ENCODE peak calls at places on chromosomes 4 and X, in four cellular contexts. One of them, this sample, is unnamed.
A peak's percentile ranks its signal among the peaks of the same experiment; 100 is the strongest.

GRCh38 chr4:82803746-82804145 is 5.2 kb upstream of the SCD5 start:
- DNase-seq in K562: no peak
- DNase-seq in H1: no peak
- DNase-seq in GM12891: no peak
- DNase-seq in this sample: no peak

GRCh38 chrX:78237127-78237526 is 90.3 kb downstream of the CYSLTR1 start:
- DNase-seq in K562: no peak
- DNase-seq in H1: no peak
- DNase-seq in GM12891: no peak
- DNase-seq in this sample: no peak

GRCh38 chr4:27366424-27366823 is 505.8 kb downstream of the STIM2 start:
- DNase-seq in K562: no peak
- DNase-seq in H1: no peak
- DNase-seq in GM12891: no peak
- DNase-seq in this sample: no peak

GRCh38 chrX:135973025-135973547 is 702 bp downstream of the MMGT1 start:
- DNase-seq in K562: peak; percentile 12
- DNase-seq in H1: no peak
- DNase-seq in GM12891: no peak
- DNase-seq in this sample: no peak

GRCh38 chr4:107855723-107856122 is 31.0 kb downstream of the SGMS2 start:
- DNase-seq in K562: no peak
- DNase-seq in H1: no peak
- DNase-seq in GM12891: no peak
- DNase-seq in this sample: no peak

GRCh38 chr4:159075531-159075932 is 27.3 kb upstream of the RAPGEF2 start:
- DNase-seq in K562: no peak
- DNase-seq in H1: no peak
- DNase-seq in GM12891: no peak
- DNase-seq in this sample: no peak

GRCh38 chr4:156475322-156475721 is 496.3 kb downstream of the PDGFC start:
- DNase-seq in K562: no peak
- DNase-seq in H1: no peak
- DNase-seq in GM12891: no peak
- DNase-seq in this sample: no peak

GRCh38 chr4:151524610-151525009 is 115.6 kb downstream of the FHIP1A start:
- DNase-seq in K562: no peak
- DNase-seq in H1: peak; percentile 13
- DNase-seq in GM12891: no peak
- DNase-seq in this sample: no peak

GRCh38 chr4:133594246-133595207 is 445.4 kb downstream of the PCDH10 start:
- DNase-seq in K562: no peak
- DNase-seq in H1: no peak
- DNase-seq in GM12891: no peak
- DNase-seq in this sample: no peak

GRCh38 chr4:151865327-151865726 is 104.5 kb upstream of the GATB start:
- DNase-seq in K562: no peak
- DNase-seq in H1: no peak
- DNase-seq in GM12891: no peak
- DNase-seq in this sample: no peak

GRCh38 chr4:167219090-167219489 is 15.2 kb downstream of the SPOCK3 start:
- DNase-seq in K562: no peak
- DNase-seq in H1: no peak
- DNase-seq in GM12891: no peak
- DNase-seq in this sample: no peak

GRCh38 chr4:146095091-146095690 is 80.3 kb upstream of the LSM6 start:
- DNase-seq in K562: peak; percentile 46
- DNase-seq in H1: peak; percentile 5
- DNase-seq in GM12891: no peak
- DNase-seq in this sample: no peak

GRCh38 chr4:48129307-48130014 is 4.6 kb downstream of the TXK start:
- DNase-seq in K562: no peak
- DNase-seq in H1: no peak
- DNase-seq in GM12891: no peak
- DNase-seq in this sample: no peak

GRCh38 chr4:27198246-27198645 is 337.6 kb downstream of the STIM2 start:
- DNase-seq in K562: no peak
- DNase-seq in H1: no peak
- DNase-seq in GM12891: no peak
- DNase-seq in this sample: no peak

GRCh38 chr4:139903845-139904244 is 238.2 kb downstream of the MGST2 start:
- DNase-seq in K562: no peak
- DNase-seq in H1: no peak
- DNase-seq in GM12891: no peak
- DNase-seq in this sample: no peak

GRCh38 chr4:6372649-6373525 is 99.5 kb downstream of the PPP2R2C start:
- DNase-seq in K562: peak; percentile 92
- DNase-seq in H1: no peak
- DNase-seq in GM12891: peak; percentile 72
- DNase-seq in this sample: peak; percentile 67

GRCh38 chrX:11562570-11562969 is 103.2 kb downstream of the ARHGAP6 start:
- DNase-seq in K562: no peak
- DNase-seq in H1: no peak
- DNase-seq in GM12891: no peak
- DNase-seq in this sample: no peak

GRCh38 chrX:68429216-68429615 is 4.1 kb downstream of the OPHN1 start:
- DNase-seq in K562: no peak
- DNase-seq in H1: no peak
- DNase-seq in GM12891: no peak
- DNase-seq in this sample: no peak

GRCh38 chr4:145819246-145820181 is 119.1 kb downstream of the ZNF827 start:
- DNase-seq in K562: no peak
- DNase-seq in H1: no peak
- DNase-seq in GM12891: no peak
- DNase-seq in this sample: no peak

GRCh38 chrX:15816886-15817285 is 26.6 kb downstream of the ZRSR2 start:
- DNase-seq in K562: no peak
- DNase-seq in H1: no peak
- DNase-seq in GM12891: no peak
- DNase-seq in this sample: no peak

GRCh38 chrX:132676102-132676501 is 187.3 kb upstream of the MBNL3 start:
- DNase-seq in K562: no peak
- DNase-seq in H1: no peak
- DNase-seq in GM12891: no peak
- DNase-seq in this sample: no peak

GRCh38 chr4:109302366-109303140 is at the start of gene COL25A1:
- DNase-seq in K562: no peak
- DNase-seq in H1: peak; percentile 88
- DNase-seq in GM12891: peak; percentile 11
- DNase-seq in this sample: peak; percentile 8

GRCh38 chrX:97119474-97120109 is 235.9 kb downstream of the RPA4 start:
- DNase-seq in K562: no peak
- DNase-seq in H1: no peak
- DNase-seq in GM12891: no peak
- DNase-seq in this sample: no peak

GRCh38 chr4:1209821-1210220 is 37.4 kb upstream of the SPON2 start:
- DNase-seq in K562: peak; percentile 44
- DNase-seq in H1: no peak
- DNase-seq in GM12891: no peak
- DNase-seq in this sample: no peak

GRCh38 chr4:121720109-121720508 is 23.3 kb upstream of the ANXA5 start:
- DNase-seq in K562: no peak
- DNase-seq in H1: no peak
- DNase-seq in GM12891: no peak
- DNase-seq in this sample: no peak

GRCh38 chr4:98275129-98275528 is 13.9 kb downstream of the RAP1GDS1 start:
- DNase-seq in K562: no peak
- DNase-seq in H1: no peak
- DNase-seq in GM12891: no peak
- DNase-seq in this sample: no peak

GRCh38 chr4:14269824-14270223 is 642.3 kb upstream of the BOD1L1 start:
- DNase-seq in K562: no peak
- DNase-seq in H1: no peak
- DNase-seq in GM12891: no peak
- DNase-seq in this sample: no peak

GRCh38 chrX:19193584-19193983 is 71.3 kb upstream of the ADGRG2 start:
- DNase-seq in K562: no peak
- DNase-seq in H1: no peak
- DNase-seq in GM12891: no peak
- DNase-seq in this sample: no peak

GRCh38 chrX:261858-262390 is 19.3 kb upstream of the PLCXD1 start:
- DNase-seq in K562: no peak
- DNase-seq in H1: no peak
- DNase-seq in GM12891: no peak
- DNase-seq in this sample: no peak

GRCh38 chr4:138910201-138910913 is 105.2 kb upstream of the NOCT start:
- DNase-seq in K562: peak; percentile 20
- DNase-seq in H1: no peak
- DNase-seq in GM12891: no peak
- DNase-seq in this sample: no peak

GRCh38 chrX:110224926-110225617 is 92.8 kb downstream of the AMMECR1 start:
- DNase-seq in K562: no peak
- DNase-seq in H1: no peak
- DNase-seq in GM12891: no peak
- DNase-seq in this sample: no peak

GRCh38 chr4:87038837-87039715 is 104.3 kb downstream of the AFF1 start:
- DNase-seq in K562: no peak
- DNase-seq in H1: no peak
- DNase-seq in GM12891: no peak
- DNase-seq in this sample: no peak

GRCh38 chr4:142404191-142404611 is 441.9 kb downstream of the INPP4B start:
- DNase-seq in K562: no peak
- DNase-seq in H1: no peak
- DNase-seq in GM12891: no peak
- DNase-seq in this sample: no peak

GRCh38 chr4:22978656-22979055 is 285.9 kb downstream of the GBA3 start:
- DNase-seq in K562: no peak
- DNase-seq in H1: no peak
- DNase-seq in GM12891: no peak
- DNase-seq in this sample: no peak

GRCh38 chr4:1855334-1856070 is 454 bp downstream of the LETM1 start:
- DNase-seq in K562: peak; percentile 73
- DNase-seq in H1: no peak
- DNase-seq in GM12891: peak; percentile 49
- DNase-seq in this sample: peak; percentile 50

GRCh38 chr4:83358410-83358809 is 23.8 kb upstream of the HPSE start:
- DNase-seq in K562: no peak
- DNase-seq in H1: no peak
- DNase-seq in GM12891: no peak
- DNase-seq in this sample: no peak

GRCh38 chr4:105126311-105127153 is 20.1 kb upstream of the TET2 start:
- DNase-seq in K562: no peak
- DNase-seq in H1: no peak
- DNase-seq in GM12891: no peak
- DNase-seq in this sample: no peak

GRCh38 chr4:122577808-122578781 is 42.8 kb downstream of the IL21 start:
- DNase-seq in K562: peak; percentile 68
- DNase-seq in H1: no peak
- DNase-seq in GM12891: no peak
- DNase-seq in this sample: no peak

DNA sequence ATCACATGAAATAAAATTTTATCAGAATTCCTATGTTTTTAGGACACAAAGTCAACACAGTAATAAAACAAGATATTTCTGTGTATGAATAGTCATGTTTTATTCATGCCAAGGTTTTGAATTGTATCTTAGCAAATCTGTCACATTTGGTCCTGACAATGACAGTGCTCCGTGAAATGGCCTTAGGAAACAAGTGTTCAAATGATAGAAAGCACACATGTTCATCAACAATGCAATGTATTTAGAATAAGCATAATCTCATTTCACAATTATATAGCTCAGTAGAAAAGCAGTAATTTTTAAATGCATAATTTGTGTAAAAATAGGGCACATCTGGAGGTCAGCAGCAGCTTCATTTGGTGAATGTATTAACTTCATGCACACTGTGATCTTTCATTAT is 380.4 kb downstream of the GPM6A start:
- DNase-seq in K562: no peak
- DNase-seq in H1: no peak
- DNase-seq in GM12891: no peak
- DNase-seq in this sample: no peak
- TF ChIP-seq POLR2AphosphoS5 in K562: no peak
- TF ChIP-seq POLR2AphosphoS5 in H1: no peak
- TF ChIP-seq POLR2AphosphoS5 in GM12891: no peak
- TF ChIP-seq POLR2AphosphoS5 in this sample: no peak

GRCh38 chr4:112636688-112637551 is at the start of the genes LARP7 and ZGRF1:
- DNase-seq in K562: peak; percentile 89
- DNase-seq in H1: peak; percentile 96
- DNase-seq in GM12891: peak; percentile 62
- DNase-seq in this sample: peak; percentile 70
- TF ChIP-seq POLR2A in K562: peak; percentile 82
- TF ChIP-seq POLR2A in H1: peak; percentile 67
- TF ChIP-seq POLR2A in GM12891: peak; percentile 67
- TF ChIP-seq POLR2A in this sample: peak; percentile 77

DNA sequence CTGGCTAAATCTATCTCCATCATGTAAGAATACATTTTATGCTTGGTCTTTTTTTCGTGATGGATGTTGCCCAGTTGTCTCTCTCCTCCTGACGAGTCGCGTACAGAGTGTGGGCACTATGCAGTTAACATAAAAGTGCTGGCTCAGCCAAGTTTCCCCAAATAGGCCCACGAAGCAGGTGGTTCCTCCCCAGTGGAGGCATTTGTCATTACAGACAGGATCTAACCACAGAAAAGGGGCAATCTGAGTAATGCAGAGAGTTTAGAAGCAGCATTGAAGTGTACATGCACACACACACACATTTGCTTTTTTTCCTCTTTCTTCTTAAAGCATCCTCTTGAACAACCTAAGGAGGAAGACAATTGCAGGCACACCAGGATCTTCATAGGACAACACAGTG is 188.7 kb upstream of the VCX start:
- DNase-seq in K562: no peak
- DNase-seq in H1: no peak
- DNase-seq in GM12891: no peak
- DNase-seq in this sample: no peak
- TF ChIP-seq TAF1 in K562: no peak
- TF ChIP-seq TAF1 in H1: no peak
- TF ChIP-seq TAF1 in GM12891: no peak
- TF ChIP-seq TAF1 in this sample: no peak

GRCh38 chrX:155767101-155767878 is 113.9 kb upstream of the VAMP7 start:
- DNase-seq in K562: peak; percentile 48
- DNase-seq in H1: peak; percentile 27
- DNase-seq in GM12891: no peak
- DNase-seq in this sample: no peak
- TF ChIP-seq POLR2AphosphoS5 in K562: no peak
- TF ChIP-seq POLR2AphosphoS5 in H1: no peak
- TF ChIP-seq POLR2AphosphoS5 in GM12891: no peak
- TF ChIP-seq POLR2AphosphoS5 in this sample: no peak

This sample was measured in GM12892.